ENCODE peak calls at places on chromosomes 5 and 9, in six cellular contexts. T is psoas muscle, W is left ventricle myocardium inferior, A is lower lobe of right lung, F is kidney, H is iPS DF 6.9. S is an unnamed sample.

GRCh38 chr9:110797611-110798010 is 129.0 kb downstream of the MUSK start:
- DNase-seq in F (no peak), W (no peak), H (no peak), A (no peak), T (no peak), S (no peak)

GRCh38 chr9:109499631-109500120 is 1.6 kb upstream of the PTPN3 start:
- DNase-seq in T (peak; percentile 77), F (peak; percentile 88), A (peak; percentile 79), H (no peak), W (peak; percentile 61), S (no peak)

GRCh38 chr5:5658226-5658625 is 235.7 kb downstream of the ICE1 start:
- DNase-seq in T (peak; percentile 62), H (no peak), A (no peak), F (no peak), W (no peak), S (no peak)

GRCh38 chr5:116482394-116482793 is 92.2 kb downstream of the SEMA6A start:
- DNase-seq in A (no peak), H (no peak), W (no peak), T (no peak), F (no peak), S (no peak)

GRCh38 chr9:125784286-125785049 is 37.3 kb downstream of the PBX3 start:
- DNase-seq in H (no peak), W (no peak), T (no peak), A (no peak), F (no peak), S (no peak)

GRCh38 chr5:39775458-39776365 is 350.9 kb upstream of the DAB2 start:
- DNase-seq in H (no peak), T (no peak), W (no peak), F (no peak), A (no peak), S (no peak)

GRCh38 chr5:164188733-164189148 is 683.3 kb downstream of the MAT2B start:
- DNase-seq in T (no peak), W (no peak), H (no peak), F (no peak), A (no peak), S (no peak)

GRCh38 chr5:11346336-11346735 is 557.9 kb downstream of the CTNND2 start:
- DNase-seq in T (no peak), A (no peak), H (peak; percentile 13), F (no peak), W (no peak), S (no peak)

GRCh38 chr5:144336191-144336590 is 165.5 kb downstream of the KCTD16 start:
- DNase-seq in A (no peak), F (no peak), H (no peak), T (no peak), W (no peak), S (no peak)

GRCh38 chr9:78236511-78236950 is 656 bp downstream of the CEP78 start:
- DNase-seq in F (no peak), A (no peak), T (no peak), W (no peak), H (no peak), S (no peak)

GRCh38 chr5:43389679-43390329 is 22.4 kb downstream of the CCL28 start:
- DNase-seq in A (no peak), F (no peak), W (peak; percentile 18), T (no peak), H (peak; percentile 55), S (peak; percentile 51)

GRCh38 chr9:75096796-75097195 is 8.5 kb downstream of the OSTF1 start:
- DNase-seq in A (no peak), H (no peak), T (no peak), W (no peak), F (no peak), S (no peak)

GRCh38 chr5:104189909-104190308 is 627.3 kb upstream of the NUDT12 start:
- DNase-seq in H (no peak), F (no peak), T (no peak), W (no peak), A (no peak), S (no peak)

GRCh38 chr5:93279292-93279974 is 301.6 kb downstream of the NR2F1-AS1 start:
- DNase-seq in H (no peak), W (no peak), F (no peak), A (no peak), T (no peak), S (no peak)

GRCh38 chr5:159878988-159879471 is 37.3 kb upstream of the ADRA1B start:
- DNase-seq in A (peak; percentile 58), F (peak; percentile 84), W (peak; percentile 72), T (peak; percentile 81), H (peak; percentile 29), S (peak; percentile 67)

GRCh38 chr5:62431735-62432617 is 19.4 kb downstream of the IPO11 start:
- DNase-seq in T (no peak), A (no peak), H (no peak), W (no peak), F (no peak), S (peak; percentile 40)

DNA sequence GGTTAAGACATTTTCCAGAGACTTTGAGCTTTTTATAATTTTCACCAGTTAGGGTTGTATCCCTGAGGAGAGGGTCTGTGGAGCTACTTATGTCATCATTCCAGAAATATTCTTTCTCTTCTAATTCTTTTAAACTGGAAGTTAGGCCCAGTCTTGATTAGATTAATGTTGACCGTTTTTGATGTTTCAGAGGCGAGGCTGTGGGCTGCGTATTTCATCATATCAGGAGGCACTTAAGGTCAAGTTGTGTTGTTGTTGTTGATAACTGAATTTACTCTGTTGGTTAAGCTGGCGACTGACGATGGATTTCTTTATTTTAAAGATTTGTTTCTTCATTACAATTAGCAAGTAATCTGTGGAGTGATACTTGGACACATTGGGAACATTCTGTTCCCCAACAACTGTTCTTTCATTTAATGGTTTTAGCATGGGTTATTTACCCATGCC is 20.1 kb downstream of the IPO11 start:
- DNase-seq in F (no peak), H (no peak), T (no peak), W (no peak), A (no peak), S (no peak)
- H3K27ac ChIP-seq in F (no peak overlapping the region), H (no peak overlapping the region), T (peak overlapping the region; percentile 11), W (peak overlapping the region; percentile 88), A (peak overlapping the region; percentile 50), S (peak overlapping the region; percentile 8)

DNA sequence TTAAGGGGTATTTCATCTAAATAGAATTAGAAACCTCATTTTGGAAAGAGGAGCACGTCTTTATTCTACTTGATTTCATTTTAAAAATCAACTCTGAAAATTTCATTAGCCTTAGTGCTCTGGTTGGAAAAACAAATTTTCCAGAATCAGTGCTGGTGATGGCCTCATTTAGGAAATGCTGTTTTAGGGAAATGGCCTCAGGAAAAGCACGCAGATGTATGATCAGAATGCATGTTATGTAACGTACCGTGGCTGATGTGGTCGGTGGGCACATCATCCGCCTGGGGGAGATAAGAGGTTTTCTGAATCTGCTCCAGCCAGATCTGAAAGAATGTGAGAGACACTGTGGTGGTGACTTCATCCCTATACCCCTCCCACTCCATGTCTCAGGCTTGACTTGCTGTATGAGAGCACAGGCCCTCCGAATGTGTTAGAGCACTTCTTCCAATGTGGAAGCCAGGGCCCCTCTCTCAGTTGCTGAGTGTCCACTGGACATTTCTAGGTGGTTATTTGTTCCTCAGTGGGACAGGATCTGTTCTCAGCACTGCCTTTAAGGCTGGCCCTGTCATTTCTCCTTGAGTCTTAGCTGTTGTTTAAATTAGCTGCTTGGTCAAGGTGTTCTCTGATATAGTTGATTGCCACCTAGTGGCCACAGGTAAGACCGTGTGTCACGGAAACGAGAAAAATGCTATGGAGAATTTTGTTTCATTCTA is 96.5 kb downstream of the ARHGAP26 start:
- DNase-seq in W (no peak), A (no peak), H (no peak), T (no peak), F (no peak), S (no peak)
- H3K27ac ChIP-seq in W (no peak overlapping the region), A (no peak overlapping the region), H (no peak overlapping the region), T (no peak overlapping the region), F (no peak overlapping the region), S (no peak overlapping the region)

GRCh38 chr5:171453988-171454387 is 34.5 kb downstream of the FGF18 start:
- DNase-seq in T (no peak), H (no peak), A (no peak), F (peak; percentile 19), W (no peak), S (no peak)

GRCh38 chr5:171449426-171449825 is 30.0 kb downstream of the FGF18 start:
- DNase-seq in A (no peak), T (peak; percentile 42), F (no peak), H (no peak), W (no peak), S (no peak)

GRCh38 chr5:171453056-171453725 is 33.7 kb downstream of the FGF18 start:
- DNase-seq in F (peak; percentile 38), W (no peak), H (no peak), A (no peak), T (no peak), S (no peak)

GRCh38 chr5:171450423-171451246 is 31.2 kb downstream of the FGF18 start:
- DNase-seq in T (peak; percentile 83), F (peak; percentile 91), W (peak; percentile 45), H (no peak), A (peak; percentile 57), S (peak; percentile 79)

GRCh38 chr5:171451421-171451820 is 32.0 kb downstream of the FGF18 start:
- DNase-seq in H (no peak), A (no peak), F (no peak), T (peak; percentile 52), W (no peak), S (no peak)
- H3K27ac ChIP-seq in H (no peak overlapping the region), A (peak overlapping the region; percentile 81), F (no peak overlapping the region), T (peak overlapping the region; percentile 86), W (peak overlapping the region; percentile 88), S (no peak overlapping the region)

DNA sequence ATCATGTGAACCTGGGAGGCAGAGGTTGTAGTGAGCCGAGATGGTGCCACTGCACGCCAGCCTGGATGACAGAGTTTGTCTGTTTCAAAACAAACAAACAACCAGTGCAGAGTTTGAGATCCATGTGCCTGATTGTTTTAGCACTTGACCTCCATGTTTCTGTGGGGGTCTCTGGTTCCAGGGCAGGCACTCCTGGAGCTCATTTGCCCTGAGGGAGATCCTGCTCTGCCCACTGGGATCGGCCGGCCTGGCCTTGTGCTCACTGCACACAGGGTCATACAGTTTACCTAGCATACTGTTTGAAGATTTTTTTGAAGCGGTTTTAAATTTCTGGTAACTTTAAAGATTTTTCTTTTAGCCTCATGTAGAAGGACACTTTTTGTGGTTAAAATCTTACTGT is 78.4 kb downstream of the EHMT1 start:
- DNase-seq in H (no peak), W (no peak), T (no peak), A (no peak), F (no peak), S (no peak)
- H3K27ac ChIP-seq in H (no peak overlapping the region), W (no peak overlapping the region), T (no peak overlapping the region), A (no peak overlapping the region), F (no peak overlapping the region), S (no peak overlapping the region)

GRCh38 chr5:143133721-143134120 is 269.8 kb downstream of the NR3C1 start:
- DNase-seq in W (no peak), F (no peak), H (no peak), T (peak; percentile 83), A (no peak), S (no peak)
- H3K27ac ChIP-seq in W (peak overlapping the region; percentile 61), F (no peak overlapping the region), H (no peak overlapping the region), T (peak overlapping the region; percentile 94), A (no peak overlapping the region), S (no peak overlapping the region)

GRCh38 chr9:113919422-113919821 is 43.3 kb downstream of the ZNF618 start:
- DNase-seq in F (no peak), T (peak; percentile 70), W (no peak), A (no peak), H (no peak), S (no peak)
- H3K27ac ChIP-seq in F (no peak overlapping the region), T (peak overlapping the region; percentile 56), W (no peak overlapping the region), A (no peak overlapping the region), H (no peak overlapping the region), S (no peak overlapping the region)

S was measured in ovary.